ENCODE peak calls at places on chromosomes 6 and 20, in eight cellular contexts. C is GM23338, B is HepG2, S is A549, W is SK-N-SH, F is HCT116, X is K562, Y is Panc1. R is an unnamed sample.

GRCh38 chr6:31669676-31670075 is at the start of gene LY6G5B:
- DNase-seq in Y (no peak), C (no peak), B (no peak), S (no peak), W (no peak), F (no peak), X (no peak), R (no peak)

GRCh38 chr6:134454794-134455193 is 136.9 kb upstream of the SGK1 start:
- DNase-seq in F (no peak), Y (no peak), X (no peak), S (no peak), B (no peak), W (no peak), C (no peak), R (no peak)

GRCh38 chr6:41679696-41680095 is 41.4 kb downstream of the MDFI start:
- DNase-seq in X (no peak), B (no peak), Y (no peak), F (no peak), C (no peak), S (no peak), W (no peak), R (no peak)

GRCh38 chr6:95660544-95660943 is 83.2 kb downstream of the MANEA start:
- DNase-seq in Y (no peak), W (no peak), S (no peak), X (no peak), F (no peak), C (no peak), B (no peak), R (peak)

GRCh38 chr6:131643262-131643631 is 6.1 kb downstream of the ENPP3 start:
- DNase-seq in B (no peak), X (no peak), Y (no peak), F (peak), W (no peak), S (no peak), C (no peak), R (no peak)

GRCh38 chr20:5833309-5833941 is 83.2 kb downstream of the SHLD1 start:
- DNase-seq in S (no peak), X (no peak), C (no peak), Y (no peak), W (no peak), B (no peak), F (no peak), R (no peak)

GRCh38 chr6:148980234-148980633 is 233.4 kb downstream of the UST start:
- DNase-seq in Y (no peak), S (no peak), W (no peak), C (peak), X (no peak), F (no peak), B (no peak), R (no peak)

GRCh38 chr6:3698021-3698420 is 53.5 kb downstream of the PXDC1 start:
- DNase-seq in W (no peak), Y (no peak), X (no peak), S (no peak), B (no peak), F (no peak), C (no peak), R (no peak)

GRCh38 chr20:62733250-62733842 is 24.7 kb downstream of the NTSR1 start:
- DNase-seq in F (no peak), X (no peak), W (no peak), C (no peak), Y (no peak), S (no peak), B (no peak), R (no peak)

GRCh38 chr6:168962886-168963285 is 290.8 kb downstream of the THBS2 start:
- DNase-seq in B (no peak), X (peak), S (no peak), F (no peak), C (no peak), W (no peak), Y (no peak), R (no peak)

GRCh38 chr6:48141975-48142374 is 31.0 kb upstream of the PTCHD4 start:
- DNase-seq in C (no peak), X (no peak), W (no peak), S (no peak), B (no peak), F (no peak), Y (no peak), R (no peak)

GRCh38 chr6:33410711-33411631 is at the start of gene PHF1:
- DNase-seq in W (peak), X (peak), C (peak), Y (no peak), S (peak), B (no peak), F (peak), R (no peak)

GRCh38 chr20:10673176-10673830 is 496 bp downstream of the JAG1 start:
- DNase-seq in W (peak), Y (no peak), F (no peak), C (peak), S (no peak), X (peak), B (no peak), R (peak)

GRCh38 chr6:71082033-71082620 is 125.3 kb upstream of the B3GAT2 start:
- DNase-seq in S (no peak), Y (no peak), F (no peak), B (no peak), C (no peak), X (no peak), W (no peak), R (no peak)

GRCh38 chr6:156013155-156013554 is 557.5 kb upstream of the NOX3 start:
- DNase-seq in Y (no peak), X (no peak), C (no peak), F (no peak), W (no peak), B (no peak), S (no peak), R (peak)

GRCh38 chr6:4687656-4687988 is 88.6 kb upstream of the CDYL start:
- DNase-seq in S (no peak), Y (no peak), X (no peak), F (no peak), B (no peak), C (no peak), W (no peak), R (no peak)

GRCh38 chr6:30265166-30265565 is 52.0 kb upstream of the TRIM26 start:
- DNase-seq in X (no peak), Y (no peak), B (no peak), F (no peak), S (no peak), W (no peak), C (no peak), R (no peak)

GRCh38 chr6:43846556-43846955 is 76.5 kb downstream of the VEGFA start:
- DNase-seq in C (no peak), Y (no peak), S (no peak), W (no peak), X (no peak), F (no peak), B (no peak), R (no peak)

GRCh38 chr6:167311286-167311685 is 13.6 kb upstream of the TTLL2 start:
- DNase-seq in F (no peak), C (no peak), W (peak), S (no peak), Y (no peak), B (no peak), X (no peak), R (no peak)

GRCh38 chr6:41741625-41742490 is 5.3 kb downstream of the PGC start:
- DNase-seq in Y (no peak), B (peak), W (no peak), C (no peak), X (no peak), F (no peak), S (no peak), R (no peak)

GRCh38 chr6:125983246-125983945 is 2.9 kb upstream of the TRMT11 start:
- DNase-seq in W (no peak), X (no peak), C (no peak), S (no peak), Y (no peak), B (no peak), F (no peak), R (no peak)

GRCh38 chr6:141265748-141266647 is 866.7 kb upstream of the GJE1 start:
- DNase-seq in F (no peak), W (no peak), B (peak), Y (no peak), S (no peak), X (no peak), C (peak), R (no peak)

GRCh38 chr20:54156522-54156921 is 17.3 kb downstream of the CYP24A1 start:
- DNase-seq in C (no peak), S (no peak), W (no peak), B (no peak), F (no peak), X (no peak), Y (no peak), R (no peak)

GRCh38 chr20:13913517-13913916 is 76.9 kb downstream of the SEL1L2 start:
- DNase-seq in B (no peak), S (no peak), F (no peak), C (no peak), X (no peak), Y (no peak), W (no peak), R (no peak)

GRCh38 chr6:169263836-169264608 is 10.4 kb upstream of the THBS2 start:
- DNase-seq in B (no peak), W (peak), C (no peak), Y (no peak), F (no peak), S (no peak), X (no peak), R (no peak)

GRCh38 chr6:2857185-2857579 is 15.5 kb upstream of the SERPINB1 start:
- DNase-seq in W (no peak), X (peak), B (no peak), S (no peak), C (no peak), F (no peak), Y (no peak), R (no peak)

GRCh38 chr20:60516442-60516841 is 558.2 kb downstream of the CDH26 start:
- DNase-seq in S (no peak), B (no peak), X (no peak), F (no peak), W (no peak), Y (no peak), C (no peak), R (no peak)

GRCh38 chr20:42392417-42392816 is 774.2 kb upstream of the CHD6 start:
- DNase-seq in X (no peak), F (no peak), C (no peak), S (no peak), Y (no peak), W (no peak), B (no peak), R (no peak)

GRCh38 chr20:47319517-47320252 is 36.8 kb downstream of the ZMYND8 start:
- DNase-seq in X (peak), B (no peak), W (no peak), F (peak), S (no peak), Y (no peak), C (peak), R (no peak)

GRCh38 chr6:99590728-99591672 is 15.6 kb upstream of the PRDM13 start:
- DNase-seq in S (no peak), W (peak), B (no peak), X (no peak), C (peak), F (no peak), Y (no peak), R (peak)

GRCh38 chr6:121838842-121839241 is 403.4 kb downstream of the GJA1 start:
- DNase-seq in S (no peak), Y (no peak), W (no peak), B (no peak), F (no peak), C (no peak), X (no peak), R (no peak)

GRCh38 chr6:139433647-139434419 is 59.4 kb upstream of the CITED2 start:
- DNase-seq in S (no peak), F (no peak), X (peak), B (peak), Y (no peak), W (no peak), C (no peak), R (peak)

GRCh38 chr6:150258381-150258780 is 110.4 kb upstream of the IYD start:
- DNase-seq in W (no peak), F (no peak), S (no peak), B (no peak), X (no peak), C (no peak), Y (no peak), R (no peak)

GRCh38 chr6:150254671-150255228 is 111.9 kb downstream of the PPP1R14C start:
- DNase-seq in X (no peak), F (no peak), S (no peak), B (no peak), C (no peak), Y (no peak), W (no peak), R (no peak)

GRCh38 chr6:150253489-150253888 is 110.6 kb downstream of the PPP1R14C start:
- DNase-seq in F (no peak), C (no peak), S (no peak), X (no peak), Y (no peak), B (no peak), W (no peak), R (no peak)

GRCh38 chr6:150255840-150256239 is 113.0 kb upstream of the IYD start:
- DNase-seq in C (no peak), Y (no peak), B (no peak), W (no peak), F (no peak), X (no peak), S (no peak), R (no peak)

DNA sequence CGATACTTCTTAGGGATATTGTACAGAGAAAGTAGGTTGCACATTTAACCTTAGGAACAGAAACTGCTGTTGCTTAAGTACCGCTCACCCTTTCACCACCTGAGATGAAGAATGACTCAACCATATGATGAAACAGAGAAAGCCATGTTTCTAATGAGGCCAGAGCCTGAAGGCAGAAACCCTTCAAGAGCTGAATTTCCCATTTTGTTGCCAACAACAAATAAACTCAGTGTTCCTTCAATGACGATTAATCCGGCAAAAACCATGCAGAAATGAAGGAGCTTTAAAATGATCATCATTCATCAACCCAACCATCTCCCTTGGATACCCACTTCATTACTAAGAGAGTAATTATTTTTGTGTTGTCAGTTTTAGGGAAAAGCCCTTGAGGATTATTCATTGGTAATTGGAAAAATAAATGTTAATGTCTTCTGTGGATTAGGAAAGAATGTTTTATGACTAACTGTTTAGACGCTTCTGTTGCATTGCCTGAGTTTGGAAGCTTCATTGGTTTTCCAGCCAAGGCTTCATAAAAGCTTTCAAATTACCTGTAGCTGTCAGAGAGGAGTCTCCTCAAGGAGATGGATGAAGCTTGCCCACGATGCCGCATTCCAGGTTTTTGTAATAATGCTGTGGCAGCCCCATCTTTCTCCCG is 112.1 kb upstream of the IYD start:
- DNase-seq in W (no peak), F (no peak), Y (no peak), C (no peak), X (no peak), B (no peak), S (no peak), R (peak)
- TF ChIP-seq REST in W (no peak), F (no peak), Y (no peak), C (no peak), X (no peak), B (no peak), S (no peak), R (no peak)

GRCh38 chr6:144893737-144894151 is 608.6 kb downstream of the UTRN start:
- DNase-seq in Y (no peak), S (no peak), C (no peak), W (no peak), B (peak), F (no peak), X (no peak), R (no peak)
- TF ChIP-seq REST in Y (no peak), S (no peak), C (no peak), W (no peak), B (no peak), F (no peak), X (no peak), R (no peak)

DNA sequence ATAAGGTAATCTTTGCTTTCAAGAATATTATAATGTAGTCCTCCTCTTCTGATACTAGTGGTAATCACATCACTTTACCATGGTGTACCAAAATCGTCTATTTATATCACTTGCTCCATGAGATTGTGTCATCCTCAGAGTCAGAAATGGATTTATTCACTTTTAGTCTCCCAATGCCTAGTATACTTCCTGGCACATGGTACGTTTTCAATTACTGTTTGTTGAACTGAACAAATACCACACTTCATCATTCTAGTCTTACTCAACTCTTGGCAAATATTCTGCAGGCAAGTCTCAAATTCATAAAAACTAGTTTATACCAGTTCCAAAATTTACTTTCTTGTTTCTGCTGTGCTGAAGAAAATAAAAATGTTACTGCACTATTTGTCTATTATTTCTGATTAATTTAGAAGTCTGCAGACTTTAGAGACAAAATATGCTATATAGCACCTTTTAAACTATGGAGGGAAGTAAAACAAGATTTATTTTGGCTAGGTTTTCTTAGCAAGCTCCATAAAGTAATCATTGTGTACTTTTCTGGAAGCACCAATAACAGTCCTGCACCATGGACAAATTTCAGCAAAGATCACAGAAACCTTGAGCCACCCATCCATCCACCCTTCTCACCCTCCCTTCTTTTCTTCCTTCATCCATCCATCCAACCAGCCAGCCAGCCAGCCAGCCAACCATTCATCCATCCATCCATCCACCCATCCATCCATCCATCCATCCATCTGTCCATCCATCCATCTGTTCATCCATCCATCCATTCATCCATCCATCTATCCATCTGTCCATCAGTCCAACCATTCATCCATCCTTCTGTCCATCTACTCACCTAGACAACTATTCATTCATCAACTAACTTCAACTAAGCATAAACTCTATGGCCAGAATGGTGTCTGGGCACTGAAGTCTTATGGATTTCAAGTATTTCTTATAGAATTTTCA is 102.1 kb upstream of the STMND1 start:
- DNase-seq in X (no peak), W (no peak), F (no peak), B (no peak), Y (no peak), C (no peak), S (no peak), R (no peak)
- TF ChIP-seq REST in X (no peak), W (no peak), F (no peak), B (no peak), Y (no peak), C (no peak), S (no peak), R (no peak)

GRCh38 chr20:38094373-38094775 is 60.8 kb downstream of the RPRD1B start:
- DNase-seq in X (peak), Y (peak), S (peak), W (no peak), C (no peak), F (no peak), B (peak), R (peak)

GRCh38 chr20:38091447-38092216 is 58.1 kb downstream of the RPRD1B start:
- DNase-seq in C (no peak), B (no peak), W (no peak), S (no peak), X (peak), F (no peak), Y (no peak), R (no peak)

GRCh38 chr20:38093641-38094077 is 60.1 kb downstream of the RPRD1B start:
- DNase-seq in F (no peak), C (no peak), W (no peak), B (peak), S (no peak), Y (no peak), X (no peak), R (no peak)

GRCh38 chr20:38094968-38095689 is 61.6 kb downstream of the RPRD1B start:
- DNase-seq in C (no peak), F (no peak), Y (no peak), X (no peak), B (no peak), S (no peak), W (no peak), R (no peak)

GRCh38 chr20:38092260-38092857 is 58.8 kb downstream of the RPRD1B start:
- DNase-seq in W (no peak), X (no peak), F (no peak), Y (no peak), C (no peak), B (no peak), S (no peak), R (no peak)
- TF ChIP-seq REST in W (no peak), X (no peak), F (no peak), Y (no peak), C (no peak), B (no peak), S (no peak), R (no peak)

DNA sequence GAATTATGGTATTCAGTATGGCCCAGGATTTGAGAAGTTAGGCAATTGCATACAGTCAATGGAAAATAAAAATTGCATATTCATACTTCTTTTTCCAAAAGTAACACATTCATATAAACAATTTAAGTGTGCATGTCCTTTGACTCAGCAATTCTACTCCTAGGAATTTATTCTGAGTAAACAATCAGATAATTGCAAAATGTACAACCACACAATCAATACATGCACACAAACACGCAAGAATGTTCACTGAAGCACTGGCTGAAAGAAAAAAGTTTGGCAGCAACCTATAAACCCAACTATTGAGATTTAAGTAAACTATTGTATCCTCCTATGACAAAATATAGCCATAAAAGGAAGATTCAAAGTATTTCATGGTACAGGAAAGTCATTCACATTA is 1.6 kb downstream of the CYP39A1 start:
- DNase-seq in B (no peak), Y (no peak), S (no peak), X (no peak), W (no peak), C (no peak), F (no peak), R (no peak)
- TF ChIP-seq REST in B (no peak), Y (no peak), S (no peak), X (no peak), W (no peak), C (no peak), F (no peak), R (no peak)

GRCh38 chr6:92559002-92559401 is 860.4 kb downstream of the EPHA7 start:
- DNase-seq in S (no peak), B (no peak), X (no peak), W (no peak), C (no peak), Y (no peak), F (no peak), R (peak)

GRCh38 chr6:92559611-92560010 is 859.7 kb downstream of the EPHA7 start:
- DNase-seq in X (no peak), F (no peak), B (no peak), C (peak), W (no peak), S (no peak), Y (no peak), R (peak)

GRCh38 chr6:92564393-92564792 is 855.0 kb downstream of the EPHA7 start:
- DNase-seq in B (no peak), W (no peak), Y (no peak), F (no peak), C (no peak), S (no peak), X (no peak), R (no peak)
- TF ChIP-seq REST in B (no peak), W (no peak), Y (no peak), F (no peak), C (no peak), S (no peak), X (no peak), R (no peak)